ENCODE peak calls at places on chromosomes 11 and 22, in seven cellular contexts. N is IMR-90, K is neuronal stem cell, X is H1, P is mesenchymal stem cell, J is H9, D is mesendoderm. Q is an unnamed sample.

GRCh38 chr11:126186031-126186698 is 25.3 kb downstream of the RPUSD4 start:
- DNase-seq in N (peak; percentile 9), K (no peak), X (no peak), P (no peak), J (no peak), D (no peak), Q (no peak)

GRCh38 chr22:41256898-41257260 is 16.1 kb upstream of the CHADL start:
- DNase-seq in N (peak; percentile 27), K (no peak), X (no peak), P (peak; percentile 33), J (no peak), D (peak; percentile 50), Q (no peak)

GRCh38 chr11:66723693-66724092 is 5.3 kb downstream of the SPTBN2 start:
- DNase-seq in N (no peak), K (no peak), X (no peak), P (no peak), J (no peak), D (no peak), Q (no peak)

GRCh38 chr11:9313648-9314290 is 624 bp downstream of the TMEM41B start:
- DNase-seq in N (peak; percentile 8), K (no peak), X (no peak), P (peak; percentile 48), J (no peak), D (peak; percentile 35), Q (peak; percentile 29)

GRCh38 chr11:34531663-34532062 is 18.1 kb upstream of the ELF5 start:
- DNase-seq in N (no peak), K (no peak), X (no peak), P (no peak), J (no peak), D (no peak), Q (no peak)

GRCh38 chr11:10348650-10349280 is 43.9 kb downstream of the ADM start:
- DNase-seq in N (peak; percentile 84), K (no peak), X (no peak), P (peak; percentile 74), J (no peak), D (peak; percentile 22), Q (peak; percentile 92)

GRCh38 chr11:77208535-77208934 is 80.5 kb downstream of the MYO7A start:
- DNase-seq in N (no peak), K (no peak), X (no peak), P (no peak), J (no peak), D (no peak), Q (no peak)

GRCh38 chr11:117473692-117474091 is 146.0 kb downstream of the CEP164 start:
- DNase-seq in N (no peak), K (no peak), X (no peak), P (no peak), J (no peak), D (no peak), Q (no peak)

GRCh38 chr22:47631571-47632102 is 869.2 kb downstream of the TBC1D22A start:
- DNase-seq in N (no peak), K (no peak), X (no peak), P (no peak), J (no peak), D (no peak), Q (no peak)

DNA sequence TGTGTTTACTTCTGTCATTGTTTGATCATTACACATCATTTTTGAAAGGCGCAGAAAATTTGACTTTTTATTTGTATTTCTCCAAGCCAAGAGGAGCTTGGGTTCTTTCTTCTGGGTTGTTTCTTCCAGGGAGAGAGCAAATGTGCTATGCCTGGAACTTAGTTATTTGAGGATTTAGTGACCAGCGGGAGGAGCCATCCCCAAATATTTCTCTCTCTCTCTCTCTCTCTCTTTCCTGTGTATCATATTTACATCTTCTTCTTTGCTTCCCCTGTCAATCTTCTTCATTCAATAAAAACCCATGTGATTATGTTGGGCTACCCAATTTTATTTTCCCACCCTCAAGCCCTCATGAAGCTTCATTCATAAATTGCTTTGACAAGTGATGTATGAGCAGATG is 534.5 kb downstream of the LRRC4C start:
- DNase-seq in N (no peak), K (no peak), X (no peak), P (no peak), J (no peak), D (peak; percentile 18), Q (no peak)
- H2BK5ac ChIP-seq in N (no peak overlapping the region), K (no peak overlapping the region), X (no peak overlapping the region), P (no peak overlapping the region), J (no peak overlapping the region), D (no peak overlapping the region), Q (no peak overlapping the region)

DNA sequence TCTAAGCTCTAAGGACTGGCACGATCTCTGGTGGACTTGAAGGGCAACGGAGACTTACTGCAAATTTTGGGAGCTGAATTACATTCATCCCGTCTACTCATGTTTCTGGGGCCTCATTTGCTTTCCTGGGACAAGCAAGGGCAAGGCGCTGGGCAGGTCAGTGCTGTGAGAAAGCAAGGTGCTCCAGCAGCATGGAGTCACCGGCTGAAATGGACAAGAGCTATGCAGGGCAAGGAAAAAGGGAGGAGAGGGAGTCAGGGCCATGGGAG is 25.6 kb downstream of the FLI1 start:
- DNase-seq in N (no peak), K (no peak), X (no peak), P (no peak), J (no peak), D (no peak), Q (no peak)
- H3K27ac ChIP-seq in N (no peak overlapping the region), K (no peak overlapping the region), X (no peak overlapping the region), P (no peak overlapping the region), J (no peak overlapping the region), D (no peak overlapping the region), Q (no peak overlapping the region)

DNA sequence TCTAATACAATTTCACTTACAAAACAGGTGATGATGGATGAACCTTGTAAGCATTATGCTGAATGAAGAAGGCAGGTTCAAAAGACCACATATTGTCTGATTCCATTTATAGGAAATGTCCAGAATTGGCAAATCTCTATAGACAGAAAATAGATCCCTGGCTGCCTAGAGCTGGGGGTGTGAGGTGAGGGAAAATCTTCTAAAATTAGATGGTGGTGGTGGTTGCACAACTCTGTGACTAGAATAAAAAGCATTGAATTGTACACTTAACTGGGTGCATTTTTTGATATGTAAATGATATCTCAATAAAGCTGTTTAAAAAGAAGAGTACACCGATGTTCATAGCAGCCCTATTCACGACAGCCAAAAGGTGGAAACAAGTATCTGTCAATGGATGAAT is 16.7 kb upstream of the CRY2 start:
- DNase-seq in N (no peak), K (no peak), X (no peak), P (no peak), J (no peak), D (no peak), Q (no peak)
- H2BK5ac ChIP-seq in N (no peak overlapping the region), K (no peak overlapping the region), X (no peak overlapping the region), P (no peak overlapping the region), J (no peak overlapping the region), D (no peak overlapping the region), Q (no peak overlapping the region)

DNA sequence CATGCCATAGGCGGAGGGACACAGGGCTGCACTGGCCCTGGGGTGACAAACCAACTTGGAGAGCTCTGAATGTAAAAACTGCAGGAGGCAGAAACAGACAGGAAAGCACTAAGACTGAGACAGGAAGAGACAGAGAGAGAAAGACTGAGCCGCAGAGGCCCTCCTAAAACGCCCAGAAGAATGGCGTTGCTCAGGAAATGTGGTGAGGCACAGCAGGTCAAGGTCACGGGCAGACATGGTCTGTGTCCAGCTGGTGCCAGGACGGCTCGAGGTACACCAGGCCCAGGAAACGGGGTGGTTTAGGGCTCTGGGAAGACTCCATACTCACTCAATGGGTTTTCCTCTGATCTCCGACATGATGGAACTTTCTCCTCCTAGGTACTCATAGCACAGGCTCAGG is 29.1 kb downstream of the MAFF start:
- DNase-seq in N (no peak), K (no peak), X (no peak), P (no peak), J (no peak), D (no peak), Q (no peak)
- H3K27ac ChIP-seq in N (no peak overlapping the region), K (no peak overlapping the region), X (no peak overlapping the region), P (no peak overlapping the region), J (no peak overlapping the region), D (no peak overlapping the region), Q (no peak overlapping the region)

GRCh38 chr11:113684558-113684957 is 21.6 kb downstream of the TMPRSS5 start:
- DNase-seq in N (no peak), K (no peak), X (peak; percentile 35), P (no peak), J (no peak), D (no peak), Q (no peak)
- H2BK5ac ChIP-seq in N (no peak overlapping the region), K (no peak overlapping the region), X (no peak overlapping the region), P (no peak overlapping the region), J (no peak overlapping the region), D (no peak overlapping the region), Q (no peak overlapping the region)

GRCh38 chr11:47327025-47327424 is 25.5 kb downstream of the MYBPC3 start:
- DNase-seq in N (no peak), K (no peak), X (no peak), P (no peak), J (no peak), D (no peak), Q (no peak)

GRCh38 chr11:47327949-47328348 is 24.6 kb downstream of the MYBPC3 start:
- DNase-seq in N (no peak), K (no peak), X (no peak), P (no peak), J (no peak), D (no peak), Q (no peak)

GRCh38 chr11:47324520-47324919 is 28.0 kb downstream of the MYBPC3 start:
- DNase-seq in N (no peak), K (no peak), X (no peak), P (no peak), J (no peak), D (no peak), Q (no peak)

GRCh38 chr11:47325271-47326041 is 27.0 kb downstream of the MYBPC3 start:
- DNase-seq in N (no peak), K (no peak), X (no peak), P (no peak), J (no peak), D (no peak), Q (no peak)

DNA sequence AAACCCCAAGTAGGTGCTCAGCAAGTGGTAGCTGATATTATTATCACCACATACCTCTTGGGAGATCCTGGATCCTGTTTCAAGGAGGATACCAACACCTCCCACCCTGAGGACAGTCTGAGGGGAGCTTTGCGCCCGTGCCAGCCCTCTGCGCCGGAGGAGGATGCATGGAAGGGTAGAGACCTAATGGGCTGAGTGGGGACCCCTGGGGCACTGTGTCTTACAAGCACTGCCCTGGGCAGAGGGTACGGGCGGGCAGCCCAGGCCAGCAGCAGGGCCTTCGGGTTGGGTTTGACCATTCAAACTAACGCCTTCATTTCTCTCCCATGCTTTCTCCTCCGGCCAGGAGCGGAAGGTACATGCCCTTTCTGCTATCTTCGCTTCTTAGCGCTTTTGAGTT is 26.3 kb downstream of the MYBPC3 start:
- DNase-seq in N (no peak), K (no peak), X (no peak), P (no peak), J (no peak), D (no peak), Q (no peak)
- H3K27ac ChIP-seq in N (no peak overlapping the region), K (no peak overlapping the region), X (no peak overlapping the region), P (no peak overlapping the region), J (no peak overlapping the region), D (no peak overlapping the region), Q (no peak overlapping the region)

Q was measured in trophoblast cell.